ENCODE peak calls at places on chromosomes 5 and 9, in nine cellular contexts. One of them, this sample, is unnamed.

GRCh38 chr5:135034963-135035677 is 1.1 kb upstream of the PITX1 start:
- DNase-seq in mesothelial cell of epicardium: no peak
- DNase-seq in NCI-H1092: no peak
- DNase-seq in activated T-cell treated with anti-CD3 and anti-CD28 coated beads, Interleukin-2, amount 50 U/mL, for 1 hour: no peak
- DNase-seq in stimulated activated naive CD4-positive, alpha-beta T cell treated with Interleukin-2 at 50 U/mL for 16 hours: no peak
- DNase-seq in RWPE1: no peak
- DNase-seq in cardiac muscle cell: no peak
- DNase-seq in psoas muscle: no peak
- DNase-seq in Right ventricle myocardium superior: no peak
- DNase-seq in this sample: no peak

GRCh38 chr9:72602629-72603028 is 81.2 kb downstream of the TMC1 start:
- DNase-seq in stimulated activated naive CD4-positive, alpha-beta T cell treated with Interleukin-2 at 50 U/mL for 16 hours: no peak
- DNase-seq in activated T-cell treated with anti-CD3 and anti-CD28 coated beads, Interleukin-2, amount 50 U/mL, for 1 hour: no peak
- DNase-seq in psoas muscle: no peak
- DNase-seq in NCI-H1092: no peak
- DNase-seq in RWPE1: no peak
- DNase-seq in mesothelial cell of epicardium: no peak
- DNase-seq in Right ventricle myocardium superior: no peak
- DNase-seq in cardiac muscle cell: no peak
- DNase-seq in this sample: no peak

GRCh38 chr9:93244510-93245436 is 60.8 kb downstream of the WNK2 start:
- DNase-seq in cardiac muscle cell: no peak
- DNase-seq in activated T-cell treated with anti-CD3 and anti-CD28 coated beads, Interleukin-2, amount 50 U/mL, for 1 hour: no peak
- DNase-seq in Right ventricle myocardium superior: no peak
- DNase-seq in psoas muscle: no peak
- DNase-seq in NCI-H1092: no peak
- DNase-seq in mesothelial cell of epicardium: no peak
- DNase-seq in RWPE1: peak
- DNase-seq in stimulated activated naive CD4-positive, alpha-beta T cell treated with Interleukin-2 at 50 U/mL for 16 hours: no peak
- DNase-seq in this sample: no peak

GRCh38 chr5:78698218-78698751 is 49.7 kb upstream of the LHFPL2 start:
- DNase-seq in psoas muscle: peak
- DNase-seq in stimulated activated naive CD4-positive, alpha-beta T cell treated with Interleukin-2 at 50 U/mL for 16 hours: no peak
- DNase-seq in Right ventricle myocardium superior: peak
- DNase-seq in RWPE1: no peak
- DNase-seq in cardiac muscle cell: no peak
- DNase-seq in activated T-cell treated with anti-CD3 and anti-CD28 coated beads, Interleukin-2, amount 50 U/mL, for 1 hour: no peak
- DNase-seq in mesothelial cell of epicardium: no peak
- DNase-seq in NCI-H1092: no peak
- DNase-seq in this sample: peak

GRCh38 chr9:93830224-93830596 is 124.9 kb downstream of the BARX1 start:
- DNase-seq in NCI-H1092: no peak
- DNase-seq in mesothelial cell of epicardium: no peak
- DNase-seq in stimulated activated naive CD4-positive, alpha-beta T cell treated with Interleukin-2 at 50 U/mL for 16 hours: no peak
- DNase-seq in cardiac muscle cell: no peak
- DNase-seq in Right ventricle myocardium superior: no peak
- DNase-seq in psoas muscle: no peak
- DNase-seq in RWPE1: no peak
- DNase-seq in activated T-cell treated with anti-CD3 and anti-CD28 coated beads, Interleukin-2, amount 50 U/mL, for 1 hour: peak
- DNase-seq in this sample: no peak

GRCh38 chr5:170571331-170571731 is 67.5 kb downstream of the KCNIP1 start:
- DNase-seq in Right ventricle myocardium superior: no peak
- DNase-seq in activated T-cell treated with anti-CD3 and anti-CD28 coated beads, Interleukin-2, amount 50 U/mL, for 1 hour: no peak
- DNase-seq in psoas muscle: no peak
- DNase-seq in NCI-H1092: no peak
- DNase-seq in cardiac muscle cell: no peak
- DNase-seq in RWPE1: no peak
- DNase-seq in stimulated activated naive CD4-positive, alpha-beta T cell treated with Interleukin-2 at 50 U/mL for 16 hours: no peak
- DNase-seq in mesothelial cell of epicardium: no peak
- DNase-seq in this sample: no peak

GRCh38 chr9:15250013-15250412 is 57.0 kb downstream of the TTC39B start:
- DNase-seq in activated T-cell treated with anti-CD3 and anti-CD28 coated beads, Interleukin-2, amount 50 U/mL, for 1 hour: no peak
- DNase-seq in Right ventricle myocardium superior: no peak
- DNase-seq in RWPE1: no peak
- DNase-seq in NCI-H1092: no peak
- DNase-seq in mesothelial cell of epicardium: no peak
- DNase-seq in stimulated activated naive CD4-positive, alpha-beta T cell treated with Interleukin-2 at 50 U/mL for 16 hours: no peak
- DNase-seq in psoas muscle: no peak
- DNase-seq in cardiac muscle cell: peak
- DNase-seq in this sample: no peak

GRCh38 chr5:66661149-66661548 is 65.0 kb downstream of the MAST4 start:
- DNase-seq in activated T-cell treated with anti-CD3 and anti-CD28 coated beads, Interleukin-2, amount 50 U/mL, for 1 hour: no peak
- DNase-seq in RWPE1: no peak
- DNase-seq in cardiac muscle cell: no peak
- DNase-seq in NCI-H1092: no peak
- DNase-seq in Right ventricle myocardium superior: peak
- DNase-seq in stimulated activated naive CD4-positive, alpha-beta T cell treated with Interleukin-2 at 50 U/mL for 16 hours: no peak
- DNase-seq in mesothelial cell of epicardium: no peak
- DNase-seq in psoas muscle: peak
- DNase-seq in this sample: peak

GRCh38 chr5:100901851-100902341 is 1.2 kb downstream of the ST8SIA4 start:
- DNase-seq in psoas muscle: no peak
- DNase-seq in Right ventricle myocardium superior: peak
- DNase-seq in stimulated activated naive CD4-positive, alpha-beta T cell treated with Interleukin-2 at 50 U/mL for 16 hours: peak
- DNase-seq in NCI-H1092: no peak
- DNase-seq in activated T-cell treated with anti-CD3 and anti-CD28 coated beads, Interleukin-2, amount 50 U/mL, for 1 hour: peak
- DNase-seq in cardiac muscle cell: peak
- DNase-seq in mesothelial cell of epicardium: no peak
- DNase-seq in RWPE1: no peak
- DNase-seq in this sample: peak

GRCh38 chr5:142511318-142511717 is 174.6 kb downstream of the FGF1 start:
- DNase-seq in cardiac muscle cell: no peak
- DNase-seq in activated T-cell treated with anti-CD3 and anti-CD28 coated beads, Interleukin-2, amount 50 U/mL, for 1 hour: no peak
- DNase-seq in stimulated activated naive CD4-positive, alpha-beta T cell treated with Interleukin-2 at 50 U/mL for 16 hours: no peak
- DNase-seq in mesothelial cell of epicardium: no peak
- DNase-seq in RWPE1: no peak
- DNase-seq in Right ventricle myocardium superior: no peak
- DNase-seq in psoas muscle: no peak
- DNase-seq in NCI-H1092: no peak
- DNase-seq in this sample: no peak

GRCh38 chr5:140443-140829 is 48.5 kb downstream of the PLEKHG4B start:
- DNase-seq in Right ventricle myocardium superior: no peak
- DNase-seq in NCI-H1092: no peak
- DNase-seq in mesothelial cell of epicardium: no peak
- DNase-seq in cardiac muscle cell: no peak
- DNase-seq in activated T-cell treated with anti-CD3 and anti-CD28 coated beads, Interleukin-2, amount 50 U/mL, for 1 hour: no peak
- DNase-seq in RWPE1: no peak
- DNase-seq in stimulated activated naive CD4-positive, alpha-beta T cell treated with Interleukin-2 at 50 U/mL for 16 hours: no peak
- DNase-seq in psoas muscle: no peak
- DNase-seq in this sample: no peak

GRCh38 chr9:105700598-105701544 is 6.5 kb downstream of the TMEM38B start:
- DNase-seq in psoas muscle: no peak
- DNase-seq in NCI-H1092: no peak
- DNase-seq in Right ventricle myocardium superior: no peak
- DNase-seq in cardiac muscle cell: no peak
- DNase-seq in stimulated activated naive CD4-positive, alpha-beta T cell treated with Interleukin-2 at 50 U/mL for 16 hours: no peak
- DNase-seq in activated T-cell treated with anti-CD3 and anti-CD28 coated beads, Interleukin-2, amount 50 U/mL, for 1 hour: no peak
- DNase-seq in mesothelial cell of epicardium: no peak
- DNase-seq in RWPE1: no peak
- DNase-seq in this sample: no peak

This sample was measured in left cardiac atrium.